ENCODE peak calls at places on chromosomes 2 and 18, in seven cellular contexts. One of them, this sample, is unnamed.

GRCh38 chr2:69715964-69716363 is 26.0 kb upstream of the ANXA4 start:
- DNase-seq in mesenchymal stem cell: peak
- DNase-seq in H9: no peak
- DNase-seq in IMR-90: peak
- DNase-seq in mesendoderm: no peak
- DNase-seq in H1: no peak
- DNase-seq in trophoblast cell: no peak
- DNase-seq in this sample: no peak

GRCh38 chr18:39555511-39555910 is 1989.9 kb upstream of the CELF4 start:
- DNase-seq in mesenchymal stem cell: peak
- DNase-seq in H9: no peak
- DNase-seq in IMR-90: no peak
- DNase-seq in mesendoderm: no peak
- DNase-seq in H1: no peak
- DNase-seq in trophoblast cell: no peak
- DNase-seq in this sample: no peak

GRCh38 chr2:61262699-61263098 is 100.7 kb downstream of the C2orf74 start:
- DNase-seq in mesenchymal stem cell: peak
- DNase-seq in H9: no peak
- DNase-seq in IMR-90: peak
- DNase-seq in mesendoderm: no peak
- DNase-seq in H1: no peak
- DNase-seq in trophoblast cell: peak
- DNase-seq in this sample: no peak

GRCh38 chr2:242085941-242086621 is 216.6 kb downstream of the RTP5 start:
- DNase-seq in mesenchymal stem cell: peak
- DNase-seq in H9: no peak
- DNase-seq in IMR-90: peak
- DNase-seq in mesendoderm: no peak
- DNase-seq in H1: no peak
- DNase-seq in trophoblast cell: peak
- DNase-seq in this sample: no peak

GRCh38 chr2:239588451-239589269 is 187.8 kb upstream of the HDAC4 start:
- DNase-seq in mesenchymal stem cell: no peak
- DNase-seq in H9: no peak
- DNase-seq in IMR-90: no peak
- DNase-seq in mesendoderm: no peak
- DNase-seq in H1: no peak
- DNase-seq in trophoblast cell: no peak
- DNase-seq in this sample: no peak

GRCh38 chr2:121319941-121320340 is 34.9 kb upstream of the TFCP2L1 start:
- DNase-seq in mesenchymal stem cell: no peak
- DNase-seq in H9: peak
- DNase-seq in IMR-90: no peak
- DNase-seq in mesendoderm: no peak
- DNase-seq in H1: no peak
- DNase-seq in trophoblast cell: no peak
- DNase-seq in this sample: no peak

GRCh38 chr18:35973650-35974049 is 1.2 kb downstream of the RMP24 start:
- DNase-seq in mesenchymal stem cell: peak
- DNase-seq in H9: no peak
- DNase-seq in IMR-90: no peak
- DNase-seq in mesendoderm: peak
- DNase-seq in H1: no peak
- DNase-seq in trophoblast cell: no peak
- DNase-seq in this sample: no peak

GRCh38 chr2:172084734-172085459 is 410 bp upstream of the DLX1 start:
- DNase-seq in mesenchymal stem cell: peak
- DNase-seq in H9: peak
- DNase-seq in IMR-90: peak
- DNase-seq in mesendoderm: peak
- DNase-seq in H1: peak
- DNase-seq in trophoblast cell: peak
- DNase-seq in this sample: peak

GRCh38 chr2:142165790-142166189 is 35.0 kb upstream of the LRP1B start:
- DNase-seq in mesenchymal stem cell: peak
- DNase-seq in H9: peak
- DNase-seq in IMR-90: peak
- DNase-seq in mesendoderm: peak
- DNase-seq in H1: no peak
- DNase-seq in trophoblast cell: peak
- DNase-seq in this sample: peak

GRCh38 chr2:221741496-221742211 is 169.6 kb upstream of the EPHA4 start:
- DNase-seq in mesenchymal stem cell: no peak
- DNase-seq in H9: no peak
- DNase-seq in IMR-90: no peak
- DNase-seq in mesendoderm: no peak
- DNase-seq in H1: no peak
- DNase-seq in trophoblast cell: no peak
- DNase-seq in this sample: no peak

GRCh38 chr2:74763962-74764428 is 69.9 kb upstream of the HK2 start:
- DNase-seq in mesenchymal stem cell: peak
- DNase-seq in H9: no peak
- DNase-seq in IMR-90: no peak
- DNase-seq in mesendoderm: no peak
- DNase-seq in H1: no peak
- DNase-seq in trophoblast cell: no peak
- DNase-seq in this sample: no peak

GRCh38 chr18:58388736-58389135 is 240.2 kb downstream of the ALPK2 start:
- DNase-seq in mesenchymal stem cell: no peak
- DNase-seq in H9: peak
- DNase-seq in IMR-90: no peak
- DNase-seq in mesendoderm: no peak
- DNase-seq in H1: no peak
- DNase-seq in trophoblast cell: no peak
- DNase-seq in this sample: no peak

GRCh38 chr2:22375094-22375493 is 1009.9 kb upstream of the KLHL29 start:
- DNase-seq in mesenchymal stem cell: no peak
- DNase-seq in H9: peak
- DNase-seq in IMR-90: no peak
- DNase-seq in mesendoderm: peak
- DNase-seq in H1: peak
- DNase-seq in trophoblast cell: no peak
- DNase-seq in this sample: no peak

GRCh38 chr2:151886235-151886634 is 58.0 kb upstream of the ARL5A start:
- DNase-seq in mesenchymal stem cell: peak
- DNase-seq in H9: no peak
- DNase-seq in IMR-90: no peak
- DNase-seq in mesendoderm: no peak
- DNase-seq in H1: no peak
- DNase-seq in trophoblast cell: no peak
- DNase-seq in this sample: no peak

GRCh38 chr2:235639387-235639786 is 145.5 kb downstream of the AGAP1 start:
- DNase-seq in mesenchymal stem cell: peak
- DNase-seq in H9: no peak
- DNase-seq in IMR-90: peak
- DNase-seq in mesendoderm: peak
- DNase-seq in H1: no peak
- DNase-seq in trophoblast cell: peak
- DNase-seq in this sample: no peak

GRCh38 chr2:73998451-73998850 is 13.7 kb downstream of the TET3 start:
- DNase-seq in mesenchymal stem cell: no peak
- DNase-seq in H9: no peak
- DNase-seq in IMR-90: no peak
- DNase-seq in mesendoderm: no peak
- DNase-seq in H1: no peak
- DNase-seq in trophoblast cell: no peak
- DNase-seq in this sample: no peak

GRCh38 chr2:218567797-218568189 is 358 bp downstream of the USP37 start:
- DNase-seq in mesenchymal stem cell: no peak
- DNase-seq in H9: no peak
- DNase-seq in IMR-90: no peak
- DNase-seq in mesendoderm: no peak
- DNase-seq in H1: no peak
- DNase-seq in trophoblast cell: no peak
- DNase-seq in this sample: no peak

GRCh38 chr2:172350844-172351480 is 76.4 kb upstream of the ITGA6 start:
- DNase-seq in mesenchymal stem cell: no peak
- DNase-seq in H9: no peak
- DNase-seq in IMR-90: no peak
- DNase-seq in mesendoderm: no peak
- DNase-seq in H1: no peak
- DNase-seq in trophoblast cell: no peak
- DNase-seq in this sample: no peak

GRCh38 chr2:235598026-235598425 is 104.2 kb downstream of the AGAP1 start:
- DNase-seq in mesenchymal stem cell: no peak
- DNase-seq in H9: no peak
- DNase-seq in IMR-90: no peak
- DNase-seq in mesendoderm: no peak
- DNase-seq in H1: no peak
- DNase-seq in trophoblast cell: no peak
- DNase-seq in this sample: no peak

GRCh38 chr2:240397542-240397916 is 37.9 kb upstream of the GPC1 start:
- DNase-seq in mesenchymal stem cell: no peak
- DNase-seq in H9: peak
- DNase-seq in IMR-90: no peak
- DNase-seq in mesendoderm: no peak
- DNase-seq in H1: no peak
- DNase-seq in trophoblast cell: no peak
- DNase-seq in this sample: no peak

GRCh38 chr2:238754259-238754658 is 93.6 kb upstream of the TWIST2 start:
- DNase-seq in mesenchymal stem cell: no peak
- DNase-seq in H9: no peak
- DNase-seq in IMR-90: no peak
- DNase-seq in mesendoderm: peak
- DNase-seq in H1: no peak
- DNase-seq in trophoblast cell: peak
- DNase-seq in this sample: no peak

GRCh38 chr2:112848833-112849232 is 12.3 kb upstream of the IL1B start:
- DNase-seq in mesenchymal stem cell: no peak
- DNase-seq in H9: no peak
- DNase-seq in IMR-90: no peak
- DNase-seq in mesendoderm: peak
- DNase-seq in H1: no peak
- DNase-seq in trophoblast cell: no peak
- DNase-seq in this sample: no peak

GRCh38 chr2:67917332-67918054 is 145.3 kb downstream of the C1D start:
- DNase-seq in mesenchymal stem cell: peak
- DNase-seq in H9: no peak
- DNase-seq in IMR-90: peak
- DNase-seq in mesendoderm: peak
- DNase-seq in H1: no peak
- DNase-seq in trophoblast cell: peak
- DNase-seq in this sample: no peak

GRCh38 chr2:72915907-72916742 is 1.2 kb upstream of the EMX1 start:
- DNase-seq in mesenchymal stem cell: peak
- DNase-seq in H9: peak
- DNase-seq in IMR-90: no peak
- DNase-seq in mesendoderm: peak
- DNase-seq in H1: peak
- DNase-seq in trophoblast cell: peak
- DNase-seq in this sample: peak

GRCh38 chr18:49697757-49698595 is 115.4 kb downstream of the ACAA2 start:
- DNase-seq in mesenchymal stem cell: peak
- DNase-seq in H9: peak
- DNase-seq in IMR-90: peak
- DNase-seq in mesendoderm: peak
- DNase-seq in H1: no peak
- DNase-seq in trophoblast cell: no peak
- DNase-seq in this sample: peak

DNA sequence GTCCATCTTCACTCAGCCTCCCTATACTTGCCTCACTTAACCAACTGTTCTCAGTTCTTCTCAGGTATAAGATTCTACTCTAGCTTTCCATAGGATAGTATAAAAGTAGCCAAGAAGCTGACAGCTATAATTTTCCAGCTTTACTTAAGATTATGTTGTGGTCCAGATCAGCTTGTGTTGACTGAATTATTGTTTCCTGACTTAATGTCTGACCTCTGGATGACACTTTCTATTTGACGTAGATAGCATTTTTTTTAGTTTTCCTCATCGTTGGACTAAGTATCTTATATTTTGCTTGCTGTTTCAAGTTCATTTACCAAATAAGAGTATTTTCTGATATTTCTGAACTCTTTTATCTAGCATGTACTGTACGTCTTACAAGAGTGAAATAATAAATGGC is 1272.5 kb upstream of the CDH2 start:
- DNase-seq in mesenchymal stem cell: peak
- DNase-seq in H9: no peak
- DNase-seq in IMR-90: peak
- DNase-seq in mesendoderm: no peak
- DNase-seq in H1: no peak
- DNase-seq in trophoblast cell: no peak
- DNase-seq in this sample: no peak
- H2AK5ac ChIP-seq in mesenchymal stem cell: no peak
- H2AK5ac ChIP-seq in H9: no peak
- H2AK5ac ChIP-seq in IMR-90: no peak
- H2AK5ac ChIP-seq in mesendoderm: no peak
- H2AK5ac ChIP-seq in H1: no peak
- H2AK5ac ChIP-seq in trophoblast cell: no peak
- H2AK5ac ChIP-seq in this sample: no peak

GRCh38 chr2:44779793-44780192 is 161.7 kb upstream of the SIX3 start:
- DNase-seq in mesenchymal stem cell: no peak
- DNase-seq in H9: no peak
- DNase-seq in IMR-90: no peak
- DNase-seq in mesendoderm: no peak
- DNase-seq in H1: no peak
- DNase-seq in trophoblast cell: no peak
- DNase-seq in this sample: no peak
- H3K4ac ChIP-seq in mesenchymal stem cell: no peak
- H3K4ac ChIP-seq in H9: no peak
- H3K4ac ChIP-seq in IMR-90: no peak
- H3K4ac ChIP-seq in mesendoderm: no peak
- H3K4ac ChIP-seq in H1: no peak
- H3K4ac ChIP-seq in trophoblast cell: no peak
- H3K4ac ChIP-seq in this sample: no peak

DNA sequence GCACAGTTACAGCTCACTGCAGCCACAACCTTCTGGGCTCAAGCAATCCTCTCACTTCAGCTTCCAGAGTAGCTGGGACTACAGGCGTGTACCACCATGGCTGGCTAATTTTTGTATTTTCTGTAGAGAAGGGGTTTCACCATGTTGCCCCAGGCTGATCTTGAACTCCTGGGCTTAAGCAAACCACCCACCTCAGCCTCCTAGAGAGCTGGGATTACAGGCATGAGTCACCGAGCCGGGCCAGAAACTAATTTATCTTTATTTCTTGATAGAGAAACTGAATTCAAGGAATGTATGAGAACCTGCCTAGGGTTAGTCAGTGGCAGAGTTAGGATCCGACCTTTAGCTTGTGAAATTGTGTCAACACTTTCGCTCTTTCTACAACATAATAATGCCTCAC is 19.3 kb upstream of the ITGAV start:
- DNase-seq in mesenchymal stem cell: peak
- DNase-seq in H9: no peak
- DNase-seq in IMR-90: peak
- DNase-seq in mesendoderm: peak
- DNase-seq in H1: no peak
- DNase-seq in trophoblast cell: peak
- DNase-seq in this sample: no peak
- H2AK5ac ChIP-seq in mesenchymal stem cell: peak
- H2AK5ac ChIP-seq in H9: no peak
- H2AK5ac ChIP-seq in IMR-90: no peak
- H2AK5ac ChIP-seq in mesendoderm: no peak
- H2AK5ac ChIP-seq in H1: no peak
- H2AK5ac ChIP-seq in trophoblast cell: peak
- H2AK5ac ChIP-seq in this sample: no peak

DNA sequence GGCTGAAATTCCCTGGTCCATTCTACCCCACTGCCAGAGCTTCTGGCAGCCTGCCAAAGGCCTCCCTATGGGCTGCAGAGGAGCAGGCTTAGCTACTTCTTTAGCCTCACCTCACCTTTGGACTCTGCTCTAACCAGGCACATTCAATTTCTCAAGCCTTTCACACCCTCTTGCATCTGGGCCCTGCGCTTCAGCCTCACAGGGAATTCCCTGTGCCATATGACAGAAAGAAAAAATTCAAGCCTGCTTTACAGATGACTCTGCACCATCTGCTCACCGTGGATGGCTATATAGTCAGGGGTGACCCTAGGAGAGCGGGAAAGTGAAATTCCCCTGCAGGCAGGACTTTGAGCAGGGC is 62.5 kb downstream of the REEP1 start:
- DNase-seq in mesenchymal stem cell: peak
- DNase-seq in H9: no peak
- DNase-seq in IMR-90: peak
- DNase-seq in mesendoderm: no peak
- DNase-seq in H1: no peak
- DNase-seq in trophoblast cell: peak
- DNase-seq in this sample: no peak
- H3K4ac ChIP-seq in mesenchymal stem cell: no peak
- H3K4ac ChIP-seq in H9: no peak
- H3K4ac ChIP-seq in IMR-90: peak
- H3K4ac ChIP-seq in mesendoderm: no peak
- H3K4ac ChIP-seq in H1: no peak
- H3K4ac ChIP-seq in trophoblast cell: no peak
- H3K4ac ChIP-seq in this sample: no peak